ENCODE peak calls at places on chromosomes 1 and 21, in four cellular contexts. One of them, this sample, is unnamed.

GRCh38 chr1:8464377-8464776 is 146.5 kb downstream of the SLC45A1 start:
- DNase-seq in K562: no peak
- DNase-seq in HepG2: no peak
- DNase-seq in GM12878: no peak
- DNase-seq in this sample: no peak

GRCh38 chr1:1355376-1355775 is 3.0 kb downstream of the MXRA8 start:
- DNase-seq in K562: no peak
- DNase-seq in HepG2: no peak
- DNase-seq in GM12878: no peak
- DNase-seq in this sample: no peak

GRCh38 chr21:38297193-38297592 is 40.4 kb downstream of the KCNJ15 start:
- DNase-seq in K562: no peak
- DNase-seq in HepG2: no peak
- DNase-seq in GM12878: no peak
- DNase-seq in this sample: no peak

GRCh38 chr1:51535006-51535592 is 16.0 kb upstream of the EPS15 start:
- DNase-seq in K562: peak; percentile 61
- DNase-seq in HepG2: peak; percentile 17
- DNase-seq in GM12878: peak; percentile 54
- DNase-seq in this sample: peak; percentile 58

GRCh38 chr1:156160744-156161181 is 7.4 kb downstream of the SEMA4A start:
- DNase-seq in K562: peak; percentile 96
- DNase-seq in HepG2: no peak
- DNase-seq in GM12878: no peak
- DNase-seq in this sample: peak; percentile 93

GRCh38 chr1:10899490-10900264 is 103.2 kb upstream of the CASZ1 start:
- DNase-seq in K562: no peak
- DNase-seq in HepG2: no peak
- DNase-seq in GM12878: no peak
- DNase-seq in this sample: no peak

GRCh38 chr1:36369061-36369470 is 16.7 kb downstream of the STK40 start:
- DNase-seq in K562: peak; percentile 91
- DNase-seq in HepG2: peak; percentile 57
- DNase-seq in GM12878: no peak
- DNase-seq in this sample: peak; percentile 85

GRCh38 chr1:160779662-160780397 is 16.1 kb upstream of the LY9 start:
- DNase-seq in K562: peak; percentile 69
- DNase-seq in HepG2: peak; percentile 58
- DNase-seq in GM12878: no peak
- DNase-seq in this sample: peak; percentile 66

GRCh38 chr1:150535511-150536281 is 13.5 kb upstream of the ADAMTSL4 start:
- DNase-seq in K562: no peak
- DNase-seq in HepG2: no peak
- DNase-seq in GM12878: no peak
- DNase-seq in this sample: no peak

GRCh38 chr1:8463144-8463927 is 145.4 kb downstream of the SLC45A1 start:
- DNase-seq in K562: no peak
- DNase-seq in HepG2: peak; percentile 60
- DNase-seq in GM12878: no peak
- DNase-seq in this sample: no peak

GRCh38 chr21:15060776-15061175 is 4.0 kb downstream of the NRIP1 start:
- DNase-seq in K562: peak; percentile 50
- DNase-seq in HepG2: no peak
- DNase-seq in GM12878: no peak
- DNase-seq in this sample: no peak

GRCh38 chr1:230809205-230809990 is 58.9 kb downstream of the C1orf198 start:
- DNase-seq in K562: no peak
- DNase-seq in HepG2: no peak
- DNase-seq in GM12878: no peak
- DNase-seq in this sample: no peak

GRCh38 chr1:43059640-43060574 is 101.2 kb upstream of the SLC2A1 start:
- DNase-seq in K562: no peak
- DNase-seq in HepG2: no peak
- DNase-seq in GM12878: no peak
- DNase-seq in this sample: no peak

GRCh38 chr1:236103646-236104218 is 38.6 kb upstream of the GPR137B start:
- DNase-seq in K562: peak; percentile 83
- DNase-seq in HepG2: peak; percentile 42
- DNase-seq in GM12878: no peak
- DNase-seq in this sample: peak; percentile 85

GRCh38 chr21:33069243-33069642 is 698 bp upstream of the OLIG1 start:
- DNase-seq in K562: no peak
- DNase-seq in HepG2: no peak
- DNase-seq in GM12878: no peak
- DNase-seq in this sample: no peak

GRCh38 chr21:33069994-33070811 is at the start of gene OLIG1:
- DNase-seq in K562: no peak
- DNase-seq in HepG2: no peak
- DNase-seq in GM12878: no peak
- DNase-seq in this sample: peak; percentile 88

GRCh38 chr21:33067045-33067444 is 2.9 kb upstream of the OLIG1 start:
- DNase-seq in K562: no peak
- DNase-seq in HepG2: no peak
- DNase-seq in GM12878: no peak
- DNase-seq in this sample: no peak

GRCh38 chr21:33069645-33069993 is 322 bp upstream of the OLIG1 start:
- DNase-seq in K562: no peak
- DNase-seq in HepG2: no peak
- DNase-seq in GM12878: no peak
- DNase-seq in this sample: no peak

GRCh38 chr21:33067457-33067856 is 2.5 kb upstream of the OLIG1 start:
- DNase-seq in K562: no peak
- DNase-seq in HepG2: no peak
- DNase-seq in GM12878: no peak
- DNase-seq in this sample: no peak
- TF ChIP-seq FOXM1 in K562: no peak
- TF ChIP-seq FOXM1 in HepG2: no peak
- TF ChIP-seq FOXM1 in GM12878: no peak
- TF ChIP-seq FOXM1 in this sample: no peak

GRCh38 chr1:97247196-97247595 is 525.6 kb downstream of the PTBP2 start:
- DNase-seq in K562: no peak
- DNase-seq in HepG2: no peak
- DNase-seq in GM12878: no peak
- DNase-seq in this sample: no peak
- TF ChIP-seq FOXK2 in K562: no peak
- TF ChIP-seq FOXK2 in HepG2: no peak
- TF ChIP-seq FOXK2 in GM12878: no peak
- TF ChIP-seq FOXK2 in this sample: no peak

GRCh38 chr1:3590951-3591865 is 20.1 kb downstream of the MEGF6 start:
- DNase-seq in K562: no peak
- DNase-seq in HepG2: no peak
- DNase-seq in GM12878: no peak
- DNase-seq in this sample: no peak

GRCh38 chr1:3588395-3588794 is 22.9 kb downstream of the MEGF6 start:
- DNase-seq in K562: no peak
- DNase-seq in HepG2: no peak
- DNase-seq in GM12878: no peak
- DNase-seq in this sample: no peak

GRCh38 chr1:3593334-3593733 is 18.0 kb downstream of the MEGF6 start:
- DNase-seq in K562: no peak
- DNase-seq in HepG2: no peak
- DNase-seq in GM12878: no peak
- DNase-seq in this sample: no peak

GRCh38 chr1:3587133-3587733 is 24.1 kb downstream of the MEGF6 start:
- DNase-seq in K562: no peak
- DNase-seq in HepG2: peak; percentile 41
- DNase-seq in GM12878: no peak
- DNase-seq in this sample: no peak

GRCh38 chr1:3590145-3590768 is 21.1 kb downstream of the MEGF6 start:
- DNase-seq in K562: no peak
- DNase-seq in HepG2: no peak
- DNase-seq in GM12878: no peak
- DNase-seq in this sample: no peak
- TF ChIP-seq FOXM1 in K562: no peak
- TF ChIP-seq FOXM1 in HepG2: no peak
- TF ChIP-seq FOXM1 in GM12878: no peak
- TF ChIP-seq FOXM1 in this sample: no peak

GRCh38 chr1:108140177-108140576 is 60.0 kb downstream of the SLC25A24 start:
- DNase-seq in K562: no peak
- DNase-seq in HepG2: no peak
- DNase-seq in GM12878: no peak
- DNase-seq in this sample: no peak
- TF ChIP-seq FOXK2 in K562: no peak
- TF ChIP-seq FOXK2 in HepG2: no peak
- TF ChIP-seq FOXK2 in GM12878: no peak
- TF ChIP-seq FOXK2 in this sample: no peak

DNA sequence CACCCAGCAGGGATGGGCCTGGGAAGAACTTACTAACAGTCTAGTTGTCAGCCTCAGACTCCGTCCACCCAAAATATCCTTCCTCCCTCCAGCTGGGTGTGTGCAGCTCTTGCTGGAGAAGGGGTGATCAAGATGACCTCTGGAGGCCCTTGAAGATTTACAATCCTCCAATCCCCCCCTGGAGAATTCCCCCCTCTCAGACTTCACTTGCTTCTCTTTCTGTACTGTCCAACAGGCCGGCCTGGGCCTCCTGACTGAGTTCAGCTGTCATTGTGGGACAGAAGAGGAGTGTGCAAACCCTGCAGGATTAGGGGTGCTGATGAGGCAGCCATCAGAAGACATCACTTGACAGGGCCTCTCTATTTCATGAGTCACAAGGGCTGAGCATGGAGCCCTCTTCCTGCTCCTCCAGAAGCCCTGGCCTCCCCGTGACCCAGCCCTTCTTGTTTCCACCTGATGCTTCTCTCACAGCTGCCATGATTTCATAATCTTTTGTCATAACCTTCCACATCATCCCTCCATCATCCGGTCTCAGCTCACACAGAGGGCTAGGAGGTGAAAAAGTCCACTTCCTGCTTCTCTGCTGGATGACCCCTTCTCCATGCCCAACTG is 17.5 kb upstream of the IGFN1 start:
- DNase-seq in K562: no peak
- DNase-seq in HepG2: no peak
- DNase-seq in GM12878: no peak
- DNase-seq in this sample: no peak
- TF ChIP-seq FOXM1 in K562: no peak
- TF ChIP-seq FOXM1 in HepG2: no peak
- TF ChIP-seq FOXM1 in GM12878: no peak
- TF ChIP-seq FOXM1 in this sample: no peak

DNA sequence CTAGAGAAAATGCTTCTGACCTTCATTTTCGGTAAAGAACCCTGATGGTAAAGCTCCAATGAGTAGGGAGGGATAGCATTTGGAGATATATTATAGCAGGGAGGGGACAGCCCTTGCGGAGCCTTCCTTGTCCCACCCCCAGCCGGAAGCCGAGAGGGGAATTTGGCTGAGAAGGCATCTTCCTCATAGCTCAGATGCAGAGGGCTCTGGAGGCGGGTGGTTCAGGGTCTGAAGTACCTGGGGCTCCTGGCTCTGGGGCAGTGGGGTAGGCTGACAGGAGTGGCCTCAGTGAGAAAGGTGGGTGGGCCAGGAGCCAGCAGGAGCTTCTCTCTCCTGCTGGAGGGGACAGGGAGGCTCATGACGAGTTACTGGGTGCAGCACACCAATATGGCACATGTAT is 88.0 kb upstream of the IFFO2 start:
- DNase-seq in K562: no peak
- DNase-seq in HepG2: no peak
- DNase-seq in GM12878: no peak
- DNase-seq in this sample: no peak
- TF ChIP-seq FOXK2 in K562: no peak
- TF ChIP-seq FOXK2 in HepG2: no peak
- TF ChIP-seq FOXK2 in GM12878: no peak
- TF ChIP-seq FOXK2 in this sample: no peak